ENCODE peak calls at places on chromosomes 16 and 17, in five cellular contexts. O, F, N, Q and Y are unnamed samples.

GRCh38 chr17:2595736-2596135 is 2.3 kb downstream of the PAFAH1B1 start:
- DNase-seq in Q (no peak), O (no peak), N (no peak), F (no peak), Y (no peak)

GRCh38 chr16:56988948-56989945 is at the start of gene NLRC5:
- DNase-seq in N (peak; percentile 78), F (peak; percentile 78), Q (peak; percentile 49), O (peak; percentile 96), Y (peak; percentile 17)

GRCh38 chr17:36647598-36647997 is 46.2 kb downstream of the MRM1 start:
- DNase-seq in N (no peak), O (no peak), Q (no peak), F (no peak), Y (no peak)

GRCh38 chr16:78537511-78537910 is 438.1 kb downstream of the WWOX start:
- DNase-seq in F (no peak), O (no peak), Q (no peak), N (no peak), Y (no peak)

GRCh38 chr17:72296456-72296855 is 175.6 kb downstream of the SOX9 start:
- DNase-seq in Q (no peak), O (no peak), N (no peak), F (no peak), Y (no peak)

GRCh38 chr17:58328195-58329034 is at the start of gene TSPOAP1:
- DNase-seq in O (peak; percentile 86), Q (no peak), F (no peak), N (no peak), Y (no peak)

GRCh38 chr16:81545470-81546175 is 101.0 kb downstream of the CMIP start:
- DNase-seq in O (no peak), N (no peak), F (no peak), Q (no peak), Y (no peak)

GRCh38 chr17:41868568-41868967 is 3.3 kb upstream of the KLHL11 start:
- DNase-seq in O (no peak), Q (no peak), N (no peak), F (no peak), Y (no peak)

GRCh38 chr17:1486802-1487695 is 5.4 kb downstream of the MYO1C start:
- DNase-seq in Q (no peak), O (peak; percentile 82), F (peak; percentile 86), N (no peak), Y (no peak)

GRCh38 chr17:73156166-73156840 is 8.5 kb upstream of the SSTR2 start:
- DNase-seq in N (peak; percentile 59), F (peak; percentile 64), O (peak; percentile 32), Q (peak; percentile 18), Y (peak; percentile 19)

GRCh38 chr17:62824290-62825135 is 16.4 kb upstream of the MARCHF10 start:
- DNase-seq in Q (peak; percentile 23), F (no peak), O (no peak), N (no peak), Y (peak; percentile 56)

GRCh38 chr17:57672205-57672632 is 72.9 kb downstream of the CCDC182 start:
- DNase-seq in O (no peak), Q (no peak), F (no peak), N (no peak), Y (peak; percentile 75)

GRCh38 chr16:886802-887731 is 83.7 kb downstream of the LMF1 start:
- DNase-seq in F (no peak), O (no peak), Q (no peak), N (no peak), Y (no peak)

GRCh38 chr17:45894022-45894784 is at the start of gene MAPT:
- DNase-seq in N (peak; percentile 86), O (peak; percentile 84), Q (peak; percentile 82), F (peak; percentile 92), Y (peak; percentile 85)

GRCh38 chr16:16197331-16197730 is 26.0 kb downstream of the ABCC6 start:
- DNase-seq in N (no peak), O (no peak), F (no peak), Q (no peak), Y (no peak)

GRCh38 chr17:78142113-78142861 is 3.9 kb upstream of the C17orf99 start:
- DNase-seq in F (no peak), N (no peak), Q (no peak), O (no peak), Y (peak; percentile 58)

GRCh38 chr16:80623376-80623775 is 82.6 kb downstream of the DYNLRB2 start:
- DNase-seq in O (no peak), N (no peak), Q (no peak), F (no peak), Y (no peak)